ENCODE peak calls at places on chromosomes 4 and X, in eight cellular contexts. One of them, this sample, is unnamed.

GRCh38 chr4:25144870-25145481 is 15.3 kb downstream of the SEPSECS start:
- DNase-seq in suprapubic skin: no peak
- DNase-seq in upper lobe of left lung: no peak
- DNase-seq in lower leg skin: no peak
- DNase-seq in IMR-90: peak
- DNase-seq in transverse colon: no peak
- DNase-seq in tibial nerve: no peak
- DNase-seq in Peyer's patch: no peak
- DNase-seq in this sample: no peak

GRCh38 chrX:16082470-16083085 is 40.8 kb upstream of the GRPR start:
- DNase-seq in suprapubic skin: no peak
- DNase-seq in upper lobe of left lung: no peak
- DNase-seq in lower leg skin: no peak
- DNase-seq in IMR-90: no peak
- DNase-seq in transverse colon: no peak
- DNase-seq in tibial nerve: no peak
- DNase-seq in Peyer's patch: no peak
- DNase-seq in this sample: no peak

GRCh38 chr4:151538963-151539362 is 130.0 kb downstream of the FHIP1A start:
- DNase-seq in suprapubic skin: no peak
- DNase-seq in upper lobe of left lung: no peak
- DNase-seq in lower leg skin: no peak
- DNase-seq in IMR-90: no peak
- DNase-seq in transverse colon: no peak
- DNase-seq in tibial nerve: no peak
- DNase-seq in Peyer's patch: no peak
- DNase-seq in this sample: no peak

GRCh38 chr4:90419124-90419711 is 292.0 kb downstream of the CCSER1 start:
- DNase-seq in suprapubic skin: no peak
- DNase-seq in upper lobe of left lung: no peak
- DNase-seq in lower leg skin: no peak
- DNase-seq in IMR-90: peak
- DNase-seq in transverse colon: no peak
- DNase-seq in tibial nerve: no peak
- DNase-seq in Peyer's patch: no peak
- DNase-seq in this sample: no peak

GRCh38 chr4:24796632-24797031 is 1.3 kb downstream of the SOD3 start:
- DNase-seq in suprapubic skin: peak
- DNase-seq in upper lobe of left lung: no peak
- DNase-seq in lower leg skin: no peak
- DNase-seq in IMR-90: no peak
- DNase-seq in transverse colon: no peak
- DNase-seq in tibial nerve: no peak
- DNase-seq in Peyer's patch: no peak
- DNase-seq in this sample: peak

GRCh38 chr4:128465523-128465922 is 177.9 kb upstream of the PGRMC2 start:
- DNase-seq in suprapubic skin: no peak
- DNase-seq in upper lobe of left lung: no peak
- DNase-seq in lower leg skin: no peak
- DNase-seq in IMR-90: no peak
- DNase-seq in transverse colon: no peak
- DNase-seq in tibial nerve: no peak
- DNase-seq in Peyer's patch: no peak
- DNase-seq in this sample: no peak

GRCh38 chr4:54272051-54272450 is 43.0 kb downstream of the PDGFRA start:
- DNase-seq in suprapubic skin: no peak
- DNase-seq in upper lobe of left lung: no peak
- DNase-seq in lower leg skin: no peak
- DNase-seq in IMR-90: no peak
- DNase-seq in transverse colon: no peak
- DNase-seq in tibial nerve: no peak
- DNase-seq in Peyer's patch: no peak
- DNase-seq in this sample: no peak

GRCh38 chrX:150616179-150616862 is 47.9 kb downstream of the MTM1 start:
- DNase-seq in suprapubic skin: no peak
- DNase-seq in upper lobe of left lung: no peak
- DNase-seq in lower leg skin: no peak
- DNase-seq in IMR-90: no peak
- DNase-seq in transverse colon: no peak
- DNase-seq in tibial nerve: no peak
- DNase-seq in Peyer's patch: no peak
- DNase-seq in this sample: no peak

GRCh38 chr4:24794111-24794860 is 1.1 kb upstream of the SOD3 start:
- DNase-seq in suprapubic skin: peak
- DNase-seq in upper lobe of left lung: no peak
- DNase-seq in lower leg skin: no peak
- DNase-seq in IMR-90: peak
- DNase-seq in transverse colon: peak
- DNase-seq in tibial nerve: no peak
- DNase-seq in Peyer's patch: no peak
- DNase-seq in this sample: no peak

GRCh38 chr4:16269742-16270522 is 43.7 kb upstream of the TAPT1 start:
- DNase-seq in suprapubic skin: no peak
- DNase-seq in upper lobe of left lung: no peak
- DNase-seq in lower leg skin: no peak
- DNase-seq in IMR-90: peak
- DNase-seq in transverse colon: no peak
- DNase-seq in tibial nerve: no peak
- DNase-seq in Peyer's patch: no peak
- DNase-seq in this sample: no peak

GRCh38 chr4:183177001-183177400 is 77.9 kb downstream of the WWC2 start:
- DNase-seq in suprapubic skin: no peak
- DNase-seq in upper lobe of left lung: no peak
- DNase-seq in lower leg skin: no peak
- DNase-seq in IMR-90: no peak
- DNase-seq in transverse colon: no peak
- DNase-seq in tibial nerve: no peak
- DNase-seq in Peyer's patch: no peak
- DNase-seq in this sample: no peak

GRCh38 chrX:57899064-57899463 is 11.2 kb downstream of the ZXDA start:
- DNase-seq in suprapubic skin: no peak
- DNase-seq in upper lobe of left lung: no peak
- DNase-seq in lower leg skin: no peak
- DNase-seq in IMR-90: no peak
- DNase-seq in transverse colon: no peak
- DNase-seq in tibial nerve: no peak
- DNase-seq in Peyer's patch: no peak
- DNase-seq in this sample: no peak

GRCh38 chrX:148540114-148540513 is 39.7 kb downstream of the AFF2 start:
- DNase-seq in suprapubic skin: no peak
- DNase-seq in upper lobe of left lung: no peak
- DNase-seq in lower leg skin: no peak
- DNase-seq in IMR-90: no peak
- DNase-seq in transverse colon: no peak
- DNase-seq in tibial nerve: no peak
- DNase-seq in Peyer's patch: no peak
- DNase-seq in this sample: no peak

GRCh38 chr4:101205878-101206277 is 141.4 kb downstream of the PPP3CA start:
- DNase-seq in suprapubic skin: no peak
- DNase-seq in upper lobe of left lung: no peak
- DNase-seq in lower leg skin: no peak
- DNase-seq in IMR-90: peak
- DNase-seq in transverse colon: no peak
- DNase-seq in tibial nerve: no peak
- DNase-seq in Peyer's patch: no peak
- DNase-seq in this sample: no peak

GRCh38 chr4:53659737-53660136 is 68.5 kb upstream of the LNX1 start:
- DNase-seq in suprapubic skin: no peak
- DNase-seq in upper lobe of left lung: no peak
- DNase-seq in lower leg skin: no peak
- DNase-seq in IMR-90: no peak
- DNase-seq in transverse colon: no peak
- DNase-seq in tibial nerve: no peak
- DNase-seq in Peyer's patch: no peak
- DNase-seq in this sample: no peak

GRCh38 chr4:8858188-8858924 is 13.3 kb downstream of the HMX1 start:
- DNase-seq in suprapubic skin: no peak
- DNase-seq in upper lobe of left lung: no peak
- DNase-seq in lower leg skin: no peak
- DNase-seq in IMR-90: no peak
- DNase-seq in transverse colon: no peak
- DNase-seq in tibial nerve: no peak
- DNase-seq in Peyer's patch: no peak
- DNase-seq in this sample: no peak

GRCh38 chr4:129358571-129358970 is 262.6 kb downstream of the C4orf33 start:
- DNase-seq in suprapubic skin: no peak
- DNase-seq in upper lobe of left lung: no peak
- DNase-seq in lower leg skin: no peak
- DNase-seq in IMR-90: peak
- DNase-seq in transverse colon: no peak
- DNase-seq in tibial nerve: no peak
- DNase-seq in Peyer's patch: no peak
- DNase-seq in this sample: no peak

GRCh38 chrX:63922221-63922620 is 137.2 kb upstream of the ARHGEF9 start:
- DNase-seq in suprapubic skin: no peak
- DNase-seq in upper lobe of left lung: no peak
- DNase-seq in lower leg skin: no peak
- DNase-seq in IMR-90: peak
- DNase-seq in transverse colon: no peak
- DNase-seq in tibial nerve: no peak
- DNase-seq in Peyer's patch: no peak
- DNase-seq in this sample: no peak

GRCh38 chrX:111372065-111372464 is 39.9 kb downstream of the DCX start:
- DNase-seq in suprapubic skin: no peak
- DNase-seq in upper lobe of left lung: no peak
- DNase-seq in lower leg skin: no peak
- DNase-seq in IMR-90: no peak
- DNase-seq in transverse colon: no peak
- DNase-seq in tibial nerve: no peak
- DNase-seq in Peyer's patch: no peak
- DNase-seq in this sample: no peak

GRCh38 chrX:29478336-29479069 is 736.9 kb upstream of the MAGEB2 start:
- DNase-seq in suprapubic skin: no peak
- DNase-seq in upper lobe of left lung: no peak
- DNase-seq in lower leg skin: no peak
- DNase-seq in IMR-90: peak
- DNase-seq in transverse colon: peak
- DNase-seq in tibial nerve: no peak
- DNase-seq in Peyer's patch: no peak
- DNase-seq in this sample: no peak
- TF ChIP-seq POLR2A in suprapubic skin: no peak
- TF ChIP-seq POLR2A in upper lobe of left lung: no peak
- TF ChIP-seq POLR2A in lower leg skin: no peak
- TF ChIP-seq POLR2A in IMR-90: no peak
- TF ChIP-seq POLR2A in transverse colon: no peak
- TF ChIP-seq POLR2A in tibial nerve: no peak
- TF ChIP-seq POLR2A in Peyer's patch: no peak
- TF ChIP-seq POLR2A in this sample: no peak

GRCh38 chr4:109730294-109731051 is 603 bp upstream of the PLA2G12A start:
- DNase-seq in suprapubic skin: peak
- DNase-seq in upper lobe of left lung: peak
- DNase-seq in lower leg skin: peak
- DNase-seq in IMR-90: peak
- DNase-seq in transverse colon: peak
- DNase-seq in tibial nerve: no peak
- DNase-seq in Peyer's patch: peak
- DNase-seq in this sample: no peak

GRCh38 chr4:109728385-109728784 is 1.5 kb downstream of the PLA2G12A start:
- DNase-seq in suprapubic skin: no peak
- DNase-seq in upper lobe of left lung: no peak
- DNase-seq in lower leg skin: no peak
- DNase-seq in IMR-90: no peak
- DNase-seq in transverse colon: no peak
- DNase-seq in tibial nerve: no peak
- DNase-seq in Peyer's patch: no peak
- DNase-seq in this sample: no peak

GRCh38 chr4:109729155-109729562 is 711 bp downstream of the PLA2G12A start:
- DNase-seq in suprapubic skin: no peak
- DNase-seq in upper lobe of left lung: no peak
- DNase-seq in lower leg skin: no peak
- DNase-seq in IMR-90: peak
- DNase-seq in transverse colon: no peak
- DNase-seq in tibial nerve: no peak
- DNase-seq in Peyer's patch: no peak
- DNase-seq in this sample: no peak

GRCh38 chr4:109733728-109734127 is 3.9 kb upstream of the PLA2G12A start:
- DNase-seq in suprapubic skin: no peak
- DNase-seq in upper lobe of left lung: no peak
- DNase-seq in lower leg skin: no peak
- DNase-seq in IMR-90: no peak
- DNase-seq in transverse colon: no peak
- DNase-seq in tibial nerve: no peak
- DNase-seq in Peyer's patch: no peak
- DNase-seq in this sample: no peak

GRCh38 chr4:109729563-109730293 is at the start of gene PLA2G12A:
- DNase-seq in suprapubic skin: peak
- DNase-seq in upper lobe of left lung: peak
- DNase-seq in lower leg skin: peak
- DNase-seq in IMR-90: peak
- DNase-seq in transverse colon: peak
- DNase-seq in tibial nerve: peak
- DNase-seq in Peyer's patch: peak
- DNase-seq in this sample: no peak
- TF ChIP-seq POLR2A in suprapubic skin: no peak
- TF ChIP-seq POLR2A in upper lobe of left lung: peak
- TF ChIP-seq POLR2A in lower leg skin: no peak
- TF ChIP-seq POLR2A in IMR-90: no peak
- TF ChIP-seq POLR2A in transverse colon: peak
- TF ChIP-seq POLR2A in tibial nerve: peak
- TF ChIP-seq POLR2A in Peyer's patch: peak
- TF ChIP-seq POLR2A in this sample: no peak

GRCh38 chrX:119943185-119943988 is at the start of gene NKAP:
- DNase-seq in suprapubic skin: peak
- DNase-seq in upper lobe of left lung: peak
- DNase-seq in lower leg skin: peak
- DNase-seq in IMR-90: peak
- DNase-seq in transverse colon: peak
- DNase-seq in tibial nerve: peak
- DNase-seq in Peyer's patch: peak
- DNase-seq in this sample: peak
- TF ChIP-seq POLR2A in suprapubic skin: no peak
- TF ChIP-seq POLR2A in upper lobe of left lung: peak
- TF ChIP-seq POLR2A in lower leg skin: no peak
- TF ChIP-seq POLR2A in IMR-90: peak
- TF ChIP-seq POLR2A in transverse colon: peak
- TF ChIP-seq POLR2A in tibial nerve: no peak
- TF ChIP-seq POLR2A in Peyer's patch: no peak
- TF ChIP-seq POLR2A in this sample: no peak

DNA sequence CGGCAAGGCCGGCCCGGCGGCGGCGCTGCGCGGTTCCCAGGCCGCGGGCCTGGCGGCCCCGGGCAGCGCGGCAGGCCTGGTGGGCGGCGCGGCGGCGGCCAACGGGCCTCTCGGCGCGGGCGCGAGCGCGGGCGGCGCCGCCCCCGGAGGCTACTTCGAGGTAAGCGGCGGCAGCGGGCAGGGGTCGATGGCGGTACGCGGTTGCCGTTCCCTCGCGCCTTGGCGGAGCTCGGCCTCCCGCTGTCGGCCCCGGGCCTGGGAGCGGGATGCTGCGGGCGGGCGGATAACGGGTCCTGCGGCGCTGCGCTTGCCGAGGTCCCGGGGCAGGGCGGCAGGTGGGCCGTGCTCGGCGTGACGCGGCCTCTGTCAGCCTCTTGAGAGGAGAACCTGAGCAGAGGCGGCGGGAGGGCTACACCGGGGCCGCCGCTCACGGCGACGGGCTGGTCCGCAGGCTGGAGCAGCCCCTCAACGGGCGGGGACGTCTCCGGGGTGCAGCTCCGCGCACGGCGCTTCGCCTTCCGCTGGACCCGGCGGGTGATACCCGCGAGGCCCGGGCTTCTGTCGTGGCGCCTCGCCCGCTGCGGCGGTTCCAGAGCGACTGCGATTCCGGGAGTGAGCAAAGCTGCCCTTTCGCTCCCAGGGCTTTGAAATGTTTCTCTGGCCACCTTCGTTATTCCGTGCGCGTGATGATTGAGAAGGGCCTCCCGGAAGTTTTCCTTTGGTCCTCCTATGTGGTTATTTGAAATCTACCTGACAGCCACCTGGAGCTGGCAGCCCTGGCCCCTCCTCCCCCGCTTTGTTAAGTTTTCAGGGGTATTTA is 774 bp downstream of the FAM193A start:
- DNase-seq in suprapubic skin: no peak
- DNase-seq in upper lobe of left lung: peak
- DNase-seq in lower leg skin: peak
- DNase-seq in IMR-90: peak
- DNase-seq in transverse colon: peak
- DNase-seq in tibial nerve: no peak
- DNase-seq in Peyer's patch: peak
- DNase-seq in this sample: no peak
- TF ChIP-seq POLR2A in suprapubic skin: no peak
- TF ChIP-seq POLR2A in upper lobe of left lung: peak
- TF ChIP-seq POLR2A in lower leg skin: no peak
- TF ChIP-seq POLR2A in IMR-90: no peak
- TF ChIP-seq POLR2A in transverse colon: peak
- TF ChIP-seq POLR2A in tibial nerve: no peak
- TF ChIP-seq POLR2A in Peyer's patch: peak
- TF ChIP-seq POLR2A in this sample: no peak

This sample was measured in esophagus muscularis mucosa.